ENCODE peak calls at places on chromosome 15, in ten cellular contexts. One of them, this sample, is unnamed.

GRCh38 chr15:78620021-78620838 is 566 bp downstream of the CHRNA3 start:
- DNase-seq in HCT116: no peak
- DNase-seq in GDM1: no peak
- DNase-seq in effector CD4-positive, alpha-beta T cell: no peak
- DNase-seq in glutamatergic neuron: peak
- DNase-seq in NCI-H1092 treated with DMSO at 0.1 percent for 48 hours: no peak
- DNase-seq in activated CD8-positive, alpha-beta memory T cell treated with anti-CD3 and anti-CD28 coated beads for 48 hours: no peak
- DNase-seq in A172: no peak
- DNase-seq in NCI-H2029: no peak
- DNase-seq in CD8-positive, alpha-beta T cell: no peak
- DNase-seq in this sample: peak

GRCh38 chr15:76310470-76311070 is 699 bp downstream of the ETFA start:
- DNase-seq in HCT116: no peak
- DNase-seq in GDM1: peak
- DNase-seq in effector CD4-positive, alpha-beta T cell: no peak
- DNase-seq in glutamatergic neuron: peak
- DNase-seq in NCI-H1092 treated with DMSO at 0.1 percent for 48 hours: no peak
- DNase-seq in activated CD8-positive, alpha-beta memory T cell treated with anti-CD3 and anti-CD28 coated beads for 48 hours: no peak
- DNase-seq in A172: no peak
- DNase-seq in NCI-H2029: no peak
- DNase-seq in CD8-positive, alpha-beta T cell: no peak
- DNase-seq in this sample: no peak

GRCh38 chr15:33737687-33738606 is 230.3 kb upstream of the CHRM5 start:
- DNase-seq in HCT116: peak
- DNase-seq in GDM1: no peak
- DNase-seq in effector CD4-positive, alpha-beta T cell: no peak
- DNase-seq in glutamatergic neuron: peak
- DNase-seq in NCI-H1092 treated with DMSO at 0.1 percent for 48 hours: peak
- DNase-seq in activated CD8-positive, alpha-beta memory T cell treated with anti-CD3 and anti-CD28 coated beads for 48 hours: no peak
- DNase-seq in A172: peak
- DNase-seq in NCI-H2029: peak
- DNase-seq in CD8-positive, alpha-beta T cell: no peak
- DNase-seq in this sample: peak

GRCh38 chr15:71512281-71513016 is 297.9 kb upstream of the NR2E3 start:
- DNase-seq in HCT116: no peak
- DNase-seq in GDM1: no peak
- DNase-seq in effector CD4-positive, alpha-beta T cell: no peak
- DNase-seq in glutamatergic neuron: no peak
- DNase-seq in NCI-H1092 treated with DMSO at 0.1 percent for 48 hours: peak
- DNase-seq in activated CD8-positive, alpha-beta memory T cell treated with anti-CD3 and anti-CD28 coated beads for 48 hours: no peak
- DNase-seq in A172: no peak
- DNase-seq in NCI-H2029: no peak
- DNase-seq in CD8-positive, alpha-beta T cell: no peak
- DNase-seq in this sample: no peak

GRCh38 chr15:43966646-43967045 is 139.8 kb downstream of the WDR76 start:
- DNase-seq in HCT116: no peak
- DNase-seq in GDM1: no peak
- DNase-seq in effector CD4-positive, alpha-beta T cell: no peak
- DNase-seq in glutamatergic neuron: no peak
- DNase-seq in NCI-H1092 treated with DMSO at 0.1 percent for 48 hours: no peak
- DNase-seq in activated CD8-positive, alpha-beta memory T cell treated with anti-CD3 and anti-CD28 coated beads for 48 hours: no peak
- DNase-seq in A172: no peak
- DNase-seq in NCI-H2029: no peak
- DNase-seq in CD8-positive, alpha-beta T cell: no peak
- DNase-seq in this sample: no peak

GRCh38 chr15:63332367-63333078 is 49.1 kb downstream of the CA12 start:
- DNase-seq in HCT116: peak
- DNase-seq in GDM1: no peak
- DNase-seq in effector CD4-positive, alpha-beta T cell: no peak
- DNase-seq in glutamatergic neuron: no peak
- DNase-seq in NCI-H1092 treated with DMSO at 0.1 percent for 48 hours: no peak
- DNase-seq in activated CD8-positive, alpha-beta memory T cell treated with anti-CD3 and anti-CD28 coated beads for 48 hours: no peak
- DNase-seq in A172: peak
- DNase-seq in NCI-H2029: no peak
- DNase-seq in CD8-positive, alpha-beta T cell: no peak
- DNase-seq in this sample: no peak

GRCh38 chr15:28885630-28886430 is at the start of gene APBA2:
- DNase-seq in HCT116: no peak
- DNase-seq in GDM1: no peak
- DNase-seq in effector CD4-positive, alpha-beta T cell: peak
- DNase-seq in glutamatergic neuron: peak
- DNase-seq in NCI-H1092 treated with DMSO at 0.1 percent for 48 hours: peak
- DNase-seq in activated CD8-positive, alpha-beta memory T cell treated with anti-CD3 and anti-CD28 coated beads for 48 hours: peak
- DNase-seq in A172: no peak
- DNase-seq in NCI-H2029: no peak
- DNase-seq in CD8-positive, alpha-beta T cell: peak
- DNase-seq in this sample: no peak

GRCh38 chr15:55789066-55789660 is 46.2 kb upstream of the PRTG start:
- DNase-seq in HCT116: peak
- DNase-seq in GDM1: no peak
- DNase-seq in effector CD4-positive, alpha-beta T cell: peak
- DNase-seq in glutamatergic neuron: peak
- DNase-seq in NCI-H1092 treated with DMSO at 0.1 percent for 48 hours: no peak
- DNase-seq in activated CD8-positive, alpha-beta memory T cell treated with anti-CD3 and anti-CD28 coated beads for 48 hours: no peak
- DNase-seq in A172: no peak
- DNase-seq in NCI-H2029: no peak
- DNase-seq in CD8-positive, alpha-beta T cell: no peak
- DNase-seq in this sample: no peak

GRCh38 chr15:44066211-44066827 is 128.8 kb downstream of the FRMD5 start:
- DNase-seq in HCT116: peak
- DNase-seq in GDM1: peak
- DNase-seq in effector CD4-positive, alpha-beta T cell: peak
- DNase-seq in glutamatergic neuron: peak
- DNase-seq in NCI-H1092 treated with DMSO at 0.1 percent for 48 hours: peak
- DNase-seq in activated CD8-positive, alpha-beta memory T cell treated with anti-CD3 and anti-CD28 coated beads for 48 hours: peak
- DNase-seq in A172: peak
- DNase-seq in NCI-H2029: peak
- DNase-seq in CD8-positive, alpha-beta T cell: peak
- DNase-seq in this sample: peak

GRCh38 chr15:50232791-50233190 is 32.7 kb downstream of the HDC start:
- DNase-seq in HCT116: no peak
- DNase-seq in GDM1: no peak
- DNase-seq in effector CD4-positive, alpha-beta T cell: no peak
- DNase-seq in glutamatergic neuron: no peak
- DNase-seq in NCI-H1092 treated with DMSO at 0.1 percent for 48 hours: no peak
- DNase-seq in activated CD8-positive, alpha-beta memory T cell treated with anti-CD3 and anti-CD28 coated beads for 48 hours: no peak
- DNase-seq in A172: no peak
- DNase-seq in NCI-H2029: no peak
- DNase-seq in CD8-positive, alpha-beta T cell: no peak
- DNase-seq in this sample: no peak

GRCh38 chr15:63023351-63023945 is 19.1 kb upstream of the TPM1 start:
- DNase-seq in HCT116: no peak
- DNase-seq in GDM1: no peak
- DNase-seq in effector CD4-positive, alpha-beta T cell: no peak
- DNase-seq in glutamatergic neuron: no peak
- DNase-seq in NCI-H1092 treated with DMSO at 0.1 percent for 48 hours: no peak
- DNase-seq in activated CD8-positive, alpha-beta memory T cell treated with anti-CD3 and anti-CD28 coated beads for 48 hours: no peak
- DNase-seq in A172: no peak
- DNase-seq in NCI-H2029: no peak
- DNase-seq in CD8-positive, alpha-beta T cell: no peak
- DNase-seq in this sample: no peak

GRCh38 chr15:81400640-81401236 is 26.7 kb upstream of the TMC3 start:
- DNase-seq in HCT116: peak
- DNase-seq in GDM1: peak
- DNase-seq in effector CD4-positive, alpha-beta T cell: peak
- DNase-seq in glutamatergic neuron: no peak
- DNase-seq in NCI-H1092 treated with DMSO at 0.1 percent for 48 hours: peak
- DNase-seq in activated CD8-positive, alpha-beta memory T cell treated with anti-CD3 and anti-CD28 coated beads for 48 hours: no peak
- DNase-seq in A172: peak
- DNase-seq in NCI-H2029: peak
- DNase-seq in CD8-positive, alpha-beta T cell: no peak
- DNase-seq in this sample: no peak

GRCh38 chr15:40911693-40912092 is 17.4 kb downstream of the VPS18 start:
- DNase-seq in HCT116: no peak
- DNase-seq in GDM1: no peak
- DNase-seq in effector CD4-positive, alpha-beta T cell: no peak
- DNase-seq in glutamatergic neuron: no peak
- DNase-seq in NCI-H1092 treated with DMSO at 0.1 percent for 48 hours: no peak
- DNase-seq in activated CD8-positive, alpha-beta memory T cell treated with anti-CD3 and anti-CD28 coated beads for 48 hours: no peak
- DNase-seq in A172: no peak
- DNase-seq in NCI-H2029: no peak
- DNase-seq in CD8-positive, alpha-beta T cell: no peak
- DNase-seq in this sample: no peak

GRCh38 chr15:82143390-82144047 is 97.7 kb upstream of the MEX3B start:
- DNase-seq in HCT116: no peak
- DNase-seq in GDM1: peak
- DNase-seq in effector CD4-positive, alpha-beta T cell: no peak
- DNase-seq in glutamatergic neuron: no peak
- DNase-seq in NCI-H1092 treated with DMSO at 0.1 percent for 48 hours: no peak
- DNase-seq in activated CD8-positive, alpha-beta memory T cell treated with anti-CD3 and anti-CD28 coated beads for 48 hours: no peak
- DNase-seq in A172: no peak
- DNase-seq in NCI-H2029: no peak
- DNase-seq in CD8-positive, alpha-beta T cell: no peak
- DNase-seq in this sample: no peak

GRCh38 chr15:25663515-25663914 is 199.6 kb downstream of the ATP10A start:
- DNase-seq in HCT116: no peak
- DNase-seq in GDM1: no peak
- DNase-seq in effector CD4-positive, alpha-beta T cell: no peak
- DNase-seq in glutamatergic neuron: no peak
- DNase-seq in NCI-H1092 treated with DMSO at 0.1 percent for 48 hours: no peak
- DNase-seq in activated CD8-positive, alpha-beta memory T cell treated with anti-CD3 and anti-CD28 coated beads for 48 hours: no peak
- DNase-seq in A172: no peak
- DNase-seq in NCI-H2029: no peak
- DNase-seq in CD8-positive, alpha-beta T cell: no peak
- DNase-seq in this sample: no peak

GRCh38 chr15:27679203-27679602 is 419.9 kb downstream of the OCA2 start:
- DNase-seq in HCT116: no peak
- DNase-seq in GDM1: no peak
- DNase-seq in effector CD4-positive, alpha-beta T cell: no peak
- DNase-seq in glutamatergic neuron: no peak
- DNase-seq in NCI-H1092 treated with DMSO at 0.1 percent for 48 hours: no peak
- DNase-seq in activated CD8-positive, alpha-beta memory T cell treated with anti-CD3 and anti-CD28 coated beads for 48 hours: no peak
- DNase-seq in A172: no peak
- DNase-seq in NCI-H2029: no peak
- DNase-seq in CD8-positive, alpha-beta T cell: no peak
- DNase-seq in this sample: no peak

GRCh38 chr15:41870689-41871081 is 23.2 kb downstream of the SPTBN5 start:
- DNase-seq in HCT116: no peak
- DNase-seq in GDM1: no peak
- DNase-seq in effector CD4-positive, alpha-beta T cell: peak
- DNase-seq in glutamatergic neuron: no peak
- DNase-seq in NCI-H1092 treated with DMSO at 0.1 percent for 48 hours: no peak
- DNase-seq in activated CD8-positive, alpha-beta memory T cell treated with anti-CD3 and anti-CD28 coated beads for 48 hours: peak
- DNase-seq in A172: peak
- DNase-seq in NCI-H2029: no peak
- DNase-seq in CD8-positive, alpha-beta T cell: peak
- DNase-seq in this sample: no peak

GRCh38 chr15:90099072-90099867 is 3.0 kb downstream of the IDH2 start:
- DNase-seq in HCT116: no peak
- DNase-seq in GDM1: no peak
- DNase-seq in effector CD4-positive, alpha-beta T cell: peak
- DNase-seq in glutamatergic neuron: no peak
- DNase-seq in NCI-H1092 treated with DMSO at 0.1 percent for 48 hours: no peak
- DNase-seq in activated CD8-positive, alpha-beta memory T cell treated with anti-CD3 and anti-CD28 coated beads for 48 hours: no peak
- DNase-seq in A172: no peak
- DNase-seq in NCI-H2029: no peak
- DNase-seq in CD8-positive, alpha-beta T cell: peak
- DNase-seq in this sample: no peak

This sample was measured in SHP77 treated with DMSO at 0.1 percent for 48 hours.